ENCODE peak calls at places on chromosome 13, in four cellular contexts. One of them, this sample, is unnamed.

GRCh38 chr13:51688937-51689336 is 104.7 kb downstream of the WDFY2 start:
- DNase-seq in NCI-H2171: no peak
- DNase-seq in stimulated activated CD8-positive, alpha-beta memory T cell treated with anti-CD3 and anti-CD28 coated beads, Interleukin-15, amount 100 ng/mL, for 1 hour: no peak
- DNase-seq in CD8-positive, alpha-beta memory T cell: no peak
- DNase-seq in this sample: peak

GRCh38 chr13:44230736-44231135 is 142.9 kb upstream of the SERP2 start:
- DNase-seq in CD8-positive, alpha-beta memory T cell: no peak
- DNase-seq in NCI-H2171: no peak
- DNase-seq in stimulated activated CD8-positive, alpha-beta memory T cell treated with anti-CD3 and anti-CD28 coated beads, Interleukin-15, amount 100 ng/mL, for 1 hour: no peak
- DNase-seq in this sample: peak

GRCh38 chr13:73018336-73018735 is 40.5 kb upstream of the KLF5 start:
- DNase-seq in NCI-H2171: no peak
- DNase-seq in stimulated activated CD8-positive, alpha-beta memory T cell treated with anti-CD3 and anti-CD28 coated beads, Interleukin-15, amount 100 ng/mL, for 1 hour: no peak
- DNase-seq in CD8-positive, alpha-beta memory T cell: no peak
- DNase-seq in this sample: peak

GRCh38 chr13:94079876-94080275 is 399.6 kb downstream of the DCT start:
- DNase-seq in NCI-H2171: no peak
- DNase-seq in CD8-positive, alpha-beta memory T cell: no peak
- DNase-seq in stimulated activated CD8-positive, alpha-beta memory T cell treated with anti-CD3 and anti-CD28 coated beads, Interleukin-15, amount 100 ng/mL, for 1 hour: no peak
- DNase-seq in this sample: no peak

GRCh38 chr13:28181413-28181812 is 43.1 kb downstream of the PAN3 start:
- DNase-seq in stimulated activated CD8-positive, alpha-beta memory T cell treated with anti-CD3 and anti-CD28 coated beads, Interleukin-15, amount 100 ng/mL, for 1 hour: no peak
- DNase-seq in NCI-H2171: no peak
- DNase-seq in CD8-positive, alpha-beta memory T cell: no peak
- DNase-seq in this sample: peak

GRCh38 chr13:52652980-52653303 is 306 bp downstream of the SUGT1 start:
- DNase-seq in stimulated activated CD8-positive, alpha-beta memory T cell treated with anti-CD3 and anti-CD28 coated beads, Interleukin-15, amount 100 ng/mL, for 1 hour: peak
- DNase-seq in CD8-positive, alpha-beta memory T cell: no peak
- DNase-seq in NCI-H2171: no peak
- DNase-seq in this sample: no peak

GRCh38 chr13:73092831-73093230 is 34.0 kb downstream of the KLF5 start:
- DNase-seq in NCI-H2171: no peak
- DNase-seq in stimulated activated CD8-positive, alpha-beta memory T cell treated with anti-CD3 and anti-CD28 coated beads, Interleukin-15, amount 100 ng/mL, for 1 hour: no peak
- DNase-seq in CD8-positive, alpha-beta memory T cell: no peak
- DNase-seq in this sample: no peak

GRCh38 chr13:63628310-63628709 is 2212.7 kb upstream of the PCDH20 start:
- DNase-seq in NCI-H2171: no peak
- DNase-seq in stimulated activated CD8-positive, alpha-beta memory T cell treated with anti-CD3 and anti-CD28 coated beads, Interleukin-15, amount 100 ng/mL, for 1 hour: no peak
- DNase-seq in CD8-positive, alpha-beta memory T cell: no peak
- DNase-seq in this sample: no peak

GRCh38 chr13:110314516-110315245 is 7.6 kb downstream of the COL4A2 start:
- DNase-seq in NCI-H2171: no peak
- DNase-seq in CD8-positive, alpha-beta memory T cell: no peak
- DNase-seq in stimulated activated CD8-positive, alpha-beta memory T cell treated with anti-CD3 and anti-CD28 coated beads, Interleukin-15, amount 100 ng/mL, for 1 hour: no peak
- DNase-seq in this sample: no peak

GRCh38 chr13:99608345-99608744 is 107.1 kb downstream of the TM9SF2 start:
- DNase-seq in CD8-positive, alpha-beta memory T cell: no peak
- DNase-seq in NCI-H2171: no peak
- DNase-seq in stimulated activated CD8-positive, alpha-beta memory T cell treated with anti-CD3 and anti-CD28 coated beads, Interleukin-15, amount 100 ng/mL, for 1 hour: no peak
- DNase-seq in this sample: no peak

GRCh38 chr13:96091164-96091931 is 1.4 kb downstream of the HS6ST3 start:
- DNase-seq in CD8-positive, alpha-beta memory T cell: no peak
- DNase-seq in stimulated activated CD8-positive, alpha-beta memory T cell treated with anti-CD3 and anti-CD28 coated beads, Interleukin-15, amount 100 ng/mL, for 1 hour: no peak
- DNase-seq in NCI-H2171: no peak
- DNase-seq in this sample: peak

GRCh38 chr13:28059214-28059613 is 41.2 kb downstream of the FLT3 start:
- DNase-seq in stimulated activated CD8-positive, alpha-beta memory T cell treated with anti-CD3 and anti-CD28 coated beads, Interleukin-15, amount 100 ng/mL, for 1 hour: peak
- DNase-seq in NCI-H2171: no peak
- DNase-seq in CD8-positive, alpha-beta memory T cell: peak
- DNase-seq in this sample: no peak

GRCh38 chr13:29422015-29422414 is 173.5 kb downstream of the SLC7A1 start:
- DNase-seq in CD8-positive, alpha-beta memory T cell: no peak
- DNase-seq in NCI-H2171: no peak
- DNase-seq in stimulated activated CD8-positive, alpha-beta memory T cell treated with anti-CD3 and anti-CD28 coated beads, Interleukin-15, amount 100 ng/mL, for 1 hour: no peak
- DNase-seq in this sample: no peak

GRCh38 chr13:32051156-32051555 is 19.6 kb downstream of the FRY start:
- DNase-seq in stimulated activated CD8-positive, alpha-beta memory T cell treated with anti-CD3 and anti-CD28 coated beads, Interleukin-15, amount 100 ng/mL, for 1 hour: no peak
- DNase-seq in CD8-positive, alpha-beta memory T cell: no peak
- DNase-seq in NCI-H2171: no peak
- DNase-seq in this sample: no peak

GRCh38 chr13:40230833-40231266 is 435.6 kb downstream of the FOXO1 start:
- DNase-seq in CD8-positive, alpha-beta memory T cell: no peak
- DNase-seq in stimulated activated CD8-positive, alpha-beta memory T cell treated with anti-CD3 and anti-CD28 coated beads, Interleukin-15, amount 100 ng/mL, for 1 hour: no peak
- DNase-seq in NCI-H2171: no peak
- DNase-seq in this sample: no peak

GRCh38 chr13:88071371-88071770 is 400.2 kb downstream of the SLITRK5 start:
- DNase-seq in NCI-H2171: no peak
- DNase-seq in stimulated activated CD8-positive, alpha-beta memory T cell treated with anti-CD3 and anti-CD28 coated beads, Interleukin-15, amount 100 ng/mL, for 1 hour: no peak
- DNase-seq in CD8-positive, alpha-beta memory T cell: no peak
- DNase-seq in this sample: no peak

GRCh38 chr13:28044608-28045007 is 55.8 kb downstream of the FLT3 start:
- DNase-seq in NCI-H2171: no peak
- DNase-seq in CD8-positive, alpha-beta memory T cell: no peak
- DNase-seq in stimulated activated CD8-positive, alpha-beta memory T cell treated with anti-CD3 and anti-CD28 coated beads, Interleukin-15, amount 100 ng/mL, for 1 hour: no peak
- DNase-seq in this sample: no peak

GRCh38 chr13:21326155-21327030 is 132.7 kb downstream of the ZDHHC20 start:
- DNase-seq in stimulated activated CD8-positive, alpha-beta memory T cell treated with anti-CD3 and anti-CD28 coated beads, Interleukin-15, amount 100 ng/mL, for 1 hour: no peak
- DNase-seq in CD8-positive, alpha-beta memory T cell: no peak
- DNase-seq in NCI-H2171: no peak
- DNase-seq in this sample: peak

GRCh38 chr13:97434417-97435296 is 688 bp downstream of the RAP2A start:
- DNase-seq in CD8-positive, alpha-beta memory T cell: peak
- DNase-seq in NCI-H2171: peak
- DNase-seq in stimulated activated CD8-positive, alpha-beta memory T cell treated with anti-CD3 and anti-CD28 coated beads, Interleukin-15, amount 100 ng/mL, for 1 hour: peak
- DNase-seq in this sample: peak

GRCh38 chr13:86135856-86136255 is 336.6 kb upstream of the SLITRK6 start:
- DNase-seq in NCI-H2171: no peak
- DNase-seq in stimulated activated CD8-positive, alpha-beta memory T cell treated with anti-CD3 and anti-CD28 coated beads, Interleukin-15, amount 100 ng/mL, for 1 hour: no peak
- DNase-seq in CD8-positive, alpha-beta memory T cell: no peak
- DNase-seq in this sample: no peak

GRCh38 chr13:107865643-107866006 is 349.7 kb downstream of the LIG4 start:
- DNase-seq in stimulated activated CD8-positive, alpha-beta memory T cell treated with anti-CD3 and anti-CD28 coated beads, Interleukin-15, amount 100 ng/mL, for 1 hour: no peak
- DNase-seq in CD8-positive, alpha-beta memory T cell: no peak
- DNase-seq in NCI-H2171: no peak
- DNase-seq in this sample: no peak

GRCh38 chr13:93859666-93860065 is 619.8 kb downstream of the DCT start:
- DNase-seq in stimulated activated CD8-positive, alpha-beta memory T cell treated with anti-CD3 and anti-CD28 coated beads, Interleukin-15, amount 100 ng/mL, for 1 hour: no peak
- DNase-seq in NCI-H2171: no peak
- DNase-seq in CD8-positive, alpha-beta memory T cell: no peak
- DNase-seq in this sample: no peak

GRCh38 chr13:103218253-103218652 is 152.0 kb upstream of the SLC10A2 start:
- DNase-seq in CD8-positive, alpha-beta memory T cell: no peak
- DNase-seq in NCI-H2171: no peak
- DNase-seq in stimulated activated CD8-positive, alpha-beta memory T cell treated with anti-CD3 and anti-CD28 coated beads, Interleukin-15, amount 100 ng/mL, for 1 hour: no peak
- DNase-seq in this sample: no peak

GRCh38 chr13:75417647-75418046 is 64.3 kb downstream of the TBC1D4 start:
- DNase-seq in CD8-positive, alpha-beta memory T cell: no peak
- DNase-seq in NCI-H2171: no peak
- DNase-seq in stimulated activated CD8-positive, alpha-beta memory T cell treated with anti-CD3 and anti-CD28 coated beads, Interleukin-15, amount 100 ng/mL, for 1 hour: no peak
- DNase-seq in this sample: peak

GRCh38 chr13:21901772-21902708 is 231.2 kb downstream of the FGF9 start:
- DNase-seq in stimulated activated CD8-positive, alpha-beta memory T cell treated with anti-CD3 and anti-CD28 coated beads, Interleukin-15, amount 100 ng/mL, for 1 hour: no peak
- DNase-seq in CD8-positive, alpha-beta memory T cell: no peak
- DNase-seq in NCI-H2171: no peak
- DNase-seq in this sample: no peak

GRCh38 chr13:26525528-26525927 is 32.0 kb upstream of the WASF3 start:
- DNase-seq in stimulated activated CD8-positive, alpha-beta memory T cell treated with anti-CD3 and anti-CD28 coated beads, Interleukin-15, amount 100 ng/mL, for 1 hour: no peak
- DNase-seq in NCI-H2171: no peak
- DNase-seq in CD8-positive, alpha-beta memory T cell: no peak
- DNase-seq in this sample: no peak

GRCh38 chr13:91468301-91468700 is 69.9 kb downstream of the GPC5 start:
- DNase-seq in CD8-positive, alpha-beta memory T cell: no peak
- DNase-seq in NCI-H2171: no peak
- DNase-seq in stimulated activated CD8-positive, alpha-beta memory T cell treated with anti-CD3 and anti-CD28 coated beads, Interleukin-15, amount 100 ng/mL, for 1 hour: no peak
- DNase-seq in this sample: peak